ENCODE peak calls at places on chromosomes 13 and 19, in five cellular contexts. K is CD8-positive, alpha-beta T cell; I is heart left ventricle; X is sigmoid colon; W is upper lobe of right lung. V is an unnamed sample. For H3K9me3, the result is how much of the 10 kb centered on the place peaks cover.

GRCh38 chr19:33382006-33382405 is 8.5 kb downstream of the CEBPG start:
- DNase-seq in K (no peak), I (no peak), X (peak), W (no peak), V (no peak)

GRCh38 chr19:18978616-18979015 is 37.6 kb upstream of the HOMER3 start:
- DNase-seq in K (no peak), I (no peak), X (no peak), W (no peak), V (no peak)

GRCh38 chr19:47049307-47049700 is 880 bp upstream of the TMEM160 start:
- DNase-seq in K (no peak), I (peak), X (no peak), W (no peak), V (no peak)

GRCh38 chr13:97502192-97502591 is 68.2 kb downstream of the RAP2A start:
- DNase-seq in K (no peak), I (peak), X (peak), W (no peak), V (no peak)

GRCh38 chr13:67200605-67201004 is 29.5 kb downstream of the PCDH9 start:
- DNase-seq in K (no peak), I (no peak), X (no peak), W (no peak), V (no peak)

GRCh38 chr19:10899171-10899653 is 27.9 kb downstream of the CARM1 start:
- DNase-seq in K (no peak), I (peak), X (no peak), W (peak), V (no peak)

GRCh38 chr19:33773704-33774624 is 22.7 kb upstream of the KCTD15 start:
- DNase-seq in K (no peak), I (no peak), X (no peak), W (no peak), V (no peak)

GRCh38 chr13:27171244-27171829 is at the start of gene USP12:
- DNase-seq in K (peak), I (peak), X (no peak), W (peak), V (peak)

GRCh38 chr13:33004454-33004853 is 11.8 kb upstream of the KL start:
- DNase-seq in K (no peak), I (peak), X (no peak), W (no peak), V (no peak)

GRCh38 chr13:40064723-40065122 is 409.3 kb downstream of the COG6 start:
- DNase-seq in K (no peak), I (no peak), X (no peak), W (no peak), V (no peak)

GRCh38 chr19:48308695-48309586 is 16.4 kb upstream of the EMP3 start:
- DNase-seq in K (no peak), I (no peak), X (no peak), W (no peak), V (peak)

GRCh38 chr19:33471111-33471996 is 50.2 kb downstream of the PEPD start:
- DNase-seq in K (no peak), I (no peak), X (no peak), W (peak), V (no peak)

DNA sequence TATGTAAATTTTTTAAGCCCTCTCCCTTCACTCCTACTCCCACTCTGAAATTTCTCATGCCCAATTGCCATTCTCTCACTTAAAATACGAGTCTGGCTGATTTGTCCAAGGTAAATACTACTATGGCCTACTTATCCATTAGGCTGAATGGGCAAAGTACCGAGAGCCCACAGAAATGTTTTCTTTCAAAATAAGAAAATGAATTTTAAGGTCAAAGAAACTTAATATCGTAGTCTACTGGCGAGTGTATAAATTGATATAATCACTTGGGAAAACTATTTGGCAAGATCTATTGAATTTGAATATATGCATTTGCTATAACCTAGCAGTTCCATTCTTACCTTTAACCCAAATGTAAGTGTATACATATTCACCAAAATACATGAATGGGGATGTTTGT is 32.7 kb downstream of the ZNF45 start:
- DNase-seq in K (no peak), I (no peak), X (no peak), W (no peak), V (no peak)
- H3K4me3 ChIP-seq in K (peak), I (peak), X (no peak), W (peak), V (peak)

DNA sequence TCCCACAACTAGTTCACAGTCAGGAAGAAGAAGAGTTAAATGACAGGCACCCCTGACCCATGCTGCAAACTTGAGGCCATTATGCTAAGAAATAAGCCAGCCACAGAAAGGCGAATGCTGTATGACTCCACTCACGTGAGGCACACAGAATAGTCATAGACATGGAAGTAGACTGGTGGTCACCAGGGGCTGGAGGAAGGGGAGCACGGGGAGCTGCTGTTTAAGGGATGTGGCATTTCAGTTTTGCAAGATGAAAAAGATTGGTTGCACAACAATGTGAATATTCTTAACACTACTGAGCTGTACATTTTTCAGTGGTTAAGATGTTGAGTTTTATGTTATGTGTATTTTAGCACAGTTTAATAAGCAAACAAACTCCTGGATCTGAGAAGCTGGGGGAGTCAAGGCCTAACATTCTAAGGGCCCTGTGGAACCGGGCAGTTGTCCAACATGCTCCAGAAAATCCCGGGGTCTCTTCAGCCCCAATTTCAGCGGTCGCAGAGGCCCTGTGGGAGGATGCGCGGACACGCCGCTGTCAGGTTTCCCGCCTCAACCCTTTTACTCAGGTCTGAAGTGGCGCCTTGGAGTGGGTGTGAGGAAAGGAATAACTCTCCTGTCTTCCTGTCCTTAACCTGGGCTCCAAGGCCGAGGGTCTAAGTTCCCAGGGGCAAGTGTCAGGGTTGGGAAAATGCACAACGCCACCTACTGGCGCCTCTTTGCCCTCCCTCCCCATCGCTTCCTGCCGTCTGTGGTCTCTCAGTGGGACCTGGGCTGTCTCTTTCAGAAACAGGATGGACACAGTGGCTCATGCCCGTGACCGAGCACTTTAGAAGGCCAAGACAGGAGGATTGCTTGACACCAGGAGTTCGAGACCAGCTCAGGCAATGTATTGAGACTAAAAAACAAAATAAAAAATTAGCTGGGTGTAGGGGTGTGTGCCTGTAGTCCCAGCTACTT is 4.4 kb upstream of the TMEM272 start:
- DNase-seq in K (peak), I (no peak), X (no peak), W (peak), V (peak)
- TF ChIP-seq CTCF in K (peak), I (no peak), X (peak), W (peak), V (peak)

GRCh38 chr19:57829316-57829715 is 783 bp upstream of the ZNF587B start:
- DNase-seq in K (no peak), I (no peak), X (no peak), W (no peak), V (no peak)
- H3K9me3 ChIP-seq in K (under half), I (under half), X (under half), W (under half), V (under half)

DNA sequence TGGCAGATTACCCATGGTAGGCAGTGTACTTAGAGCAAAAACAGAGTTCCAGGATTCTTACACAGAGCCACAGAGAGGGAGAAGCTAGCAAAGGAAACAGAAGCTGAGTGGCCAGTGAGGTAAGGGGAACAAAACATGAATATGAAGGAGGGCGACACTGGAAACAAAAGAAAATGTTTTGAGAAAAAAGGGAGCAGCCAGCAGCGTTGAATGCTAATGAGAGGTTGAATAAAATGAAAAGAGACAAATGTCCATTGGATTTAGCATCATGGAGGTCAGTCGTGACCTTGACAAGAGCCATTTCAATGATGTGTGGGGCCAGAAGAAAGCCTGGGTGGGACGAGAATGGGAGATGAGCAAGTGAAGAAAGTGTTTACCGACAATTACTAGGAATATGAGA is 198.4 kb downstream of the POU4F1 start:
- DNase-seq in K (no peak), I (no peak), X (no peak), W (no peak), V (no peak)
- H3K4me3 ChIP-seq in K (no peak), I (no peak), X (no peak), W (no peak), V (no peak)

GRCh38 chr19:31819837-31820236 is 470.6 kb upstream of the TSHZ3 start:
- DNase-seq in K (no peak), I (no peak), X (no peak), W (no peak), V (no peak)
- TF ChIP-seq CTCF in K (no peak), I (no peak), X (no peak), W (no peak), V (no peak)